ENCODE peak calls at places on chromosomes 6 and 20, in nine cellular contexts. One of them, this sample, is unnamed.

GRCh38 chr6:50936277-50936681 is 117.6 kb downstream of the TFAP2B start:
- DNase-seq in ovary: no peak
- DNase-seq in epithelial cell of esophagus: no peak
- DNase-seq in OCI-LY7: no peak
- DNase-seq in AG04450: no peak
- DNase-seq in neural progenitor cell: peak
- DNase-seq in dorsolateral prefrontal cortex: no peak
- DNase-seq in testis: no peak
- DNase-seq in Panc1: no peak
- DNase-seq in this sample: no peak

GRCh38 chr6:18595774-18596528 is 208.8 kb downstream of the RNF144B start:
- DNase-seq in ovary: peak
- DNase-seq in epithelial cell of esophagus: peak
- DNase-seq in OCI-LY7: peak
- DNase-seq in AG04450: peak
- DNase-seq in neural progenitor cell: peak
- DNase-seq in dorsolateral prefrontal cortex: peak
- DNase-seq in testis: peak
- DNase-seq in Panc1: peak
- DNase-seq in this sample: peak

GRCh38 chr6:167968091-167968490 is 29.4 kb upstream of the KIF25 start:
- DNase-seq in ovary: no peak
- DNase-seq in epithelial cell of esophagus: peak
- DNase-seq in OCI-LY7: peak
- DNase-seq in AG04450: no peak
- DNase-seq in neural progenitor cell: peak
- DNase-seq in dorsolateral prefrontal cortex: no peak
- DNase-seq in testis: peak
- DNase-seq in Panc1: no peak
- DNase-seq in this sample: no peak

GRCh38 chr6:79672631-79673065 is 41.5 kb downstream of the SH3BGRL2 start:
- DNase-seq in ovary: no peak
- DNase-seq in epithelial cell of esophagus: peak
- DNase-seq in OCI-LY7: no peak
- DNase-seq in AG04450: no peak
- DNase-seq in neural progenitor cell: peak
- DNase-seq in dorsolateral prefrontal cortex: no peak
- DNase-seq in testis: no peak
- DNase-seq in Panc1: peak
- DNase-seq in this sample: no peak

GRCh38 chr6:118784641-118785164 is 109.2 kb upstream of the ASF1A start:
- DNase-seq in ovary: peak
- DNase-seq in epithelial cell of esophagus: no peak
- DNase-seq in OCI-LY7: no peak
- DNase-seq in AG04450: no peak
- DNase-seq in neural progenitor cell: peak
- DNase-seq in dorsolateral prefrontal cortex: peak
- DNase-seq in testis: peak
- DNase-seq in Panc1: no peak
- DNase-seq in this sample: no peak

GRCh38 chr20:43959079-43959919 is 44.6 kb downstream of the TOX2 start:
- DNase-seq in ovary: no peak
- DNase-seq in epithelial cell of esophagus: no peak
- DNase-seq in OCI-LY7: peak
- DNase-seq in AG04450: no peak
- DNase-seq in neural progenitor cell: no peak
- DNase-seq in dorsolateral prefrontal cortex: no peak
- DNase-seq in testis: peak
- DNase-seq in Panc1: no peak
- DNase-seq in this sample: no peak

GRCh38 chr6:156167289-156168076 is 609.7 kb upstream of the ARID1B start:
- DNase-seq in ovary: peak
- DNase-seq in epithelial cell of esophagus: no peak
- DNase-seq in OCI-LY7: no peak
- DNase-seq in AG04450: peak
- DNase-seq in neural progenitor cell: no peak
- DNase-seq in dorsolateral prefrontal cortex: no peak
- DNase-seq in testis: peak
- DNase-seq in Panc1: no peak
- DNase-seq in this sample: no peak

GRCh38 chr6:3263091-3263490 is 4.3 kb downstream of the PSMG4 start:
- DNase-seq in ovary: no peak
- DNase-seq in epithelial cell of esophagus: no peak
- DNase-seq in OCI-LY7: no peak
- DNase-seq in AG04450: no peak
- DNase-seq in neural progenitor cell: no peak
- DNase-seq in dorsolateral prefrontal cortex: no peak
- DNase-seq in testis: no peak
- DNase-seq in Panc1: no peak
- DNase-seq in this sample: no peak

GRCh38 chr20:47336013-47336754 is 20.3 kb downstream of the ZMYND8 start:
- DNase-seq in ovary: peak
- DNase-seq in epithelial cell of esophagus: peak
- DNase-seq in OCI-LY7: peak
- DNase-seq in AG04450: no peak
- DNase-seq in neural progenitor cell: no peak
- DNase-seq in dorsolateral prefrontal cortex: peak
- DNase-seq in testis: peak
- DNase-seq in Panc1: no peak
- DNase-seq in this sample: no peak

GRCh38 chr6:139147628-139148027 is 12.7 kb downstream of the HECA start:
- DNase-seq in ovary: no peak
- DNase-seq in epithelial cell of esophagus: no peak
- DNase-seq in OCI-LY7: no peak
- DNase-seq in AG04450: no peak
- DNase-seq in neural progenitor cell: no peak
- DNase-seq in dorsolateral prefrontal cortex: no peak
- DNase-seq in testis: no peak
- DNase-seq in Panc1: no peak
- DNase-seq in this sample: no peak

GRCh38 chr6:147441751-147442150 is 66.7 kb upstream of the SAMD5 start:
- DNase-seq in ovary: no peak
- DNase-seq in epithelial cell of esophagus: peak
- DNase-seq in OCI-LY7: no peak
- DNase-seq in AG04450: no peak
- DNase-seq in neural progenitor cell: no peak
- DNase-seq in dorsolateral prefrontal cortex: no peak
- DNase-seq in testis: no peak
- DNase-seq in Panc1: no peak
- DNase-seq in this sample: no peak

GRCh38 chr6:155247618-155248017 is 16.2 kb upstream of the CLDN20 start:
- DNase-seq in ovary: no peak
- DNase-seq in epithelial cell of esophagus: no peak
- DNase-seq in OCI-LY7: no peak
- DNase-seq in AG04450: peak
- DNase-seq in neural progenitor cell: no peak
- DNase-seq in dorsolateral prefrontal cortex: no peak
- DNase-seq in testis: no peak
- DNase-seq in Panc1: no peak
- DNase-seq in this sample: no peak

GRCh38 chr20:40741507-40742106 is 52.6 kb upstream of the MAFB start:
- DNase-seq in ovary: no peak
- DNase-seq in epithelial cell of esophagus: peak
- DNase-seq in OCI-LY7: peak
- DNase-seq in AG04450: no peak
- DNase-seq in neural progenitor cell: peak
- DNase-seq in dorsolateral prefrontal cortex: no peak
- DNase-seq in testis: peak
- DNase-seq in Panc1: peak
- DNase-seq in this sample: no peak

GRCh38 chr6:11432091-11432490 is 105.5 kb upstream of the TMEM170B start:
- DNase-seq in ovary: no peak
- DNase-seq in epithelial cell of esophagus: no peak
- DNase-seq in OCI-LY7: no peak
- DNase-seq in AG04450: no peak
- DNase-seq in neural progenitor cell: no peak
- DNase-seq in dorsolateral prefrontal cortex: no peak
- DNase-seq in testis: no peak
- DNase-seq in Panc1: no peak
- DNase-seq in this sample: no peak

GRCh38 chr6:149809798-149810197 is 54.4 kb downstream of the LRP11 start:
- DNase-seq in ovary: no peak
- DNase-seq in epithelial cell of esophagus: no peak
- DNase-seq in OCI-LY7: no peak
- DNase-seq in AG04450: no peak
- DNase-seq in neural progenitor cell: no peak
- DNase-seq in dorsolateral prefrontal cortex: no peak
- DNase-seq in testis: no peak
- DNase-seq in Panc1: no peak
- DNase-seq in this sample: no peak

GRCh38 chr6:49849121-49849907 is 17.0 kb downstream of the CRISP1 start:
- DNase-seq in ovary: no peak
- DNase-seq in epithelial cell of esophagus: peak
- DNase-seq in OCI-LY7: peak
- DNase-seq in AG04450: peak
- DNase-seq in neural progenitor cell: peak
- DNase-seq in dorsolateral prefrontal cortex: no peak
- DNase-seq in testis: no peak
- DNase-seq in Panc1: peak
- DNase-seq in this sample: peak

GRCh38 chr20:46545077-46545826 is 5.2 kb downstream of the OCSTAMP start:
- DNase-seq in ovary: no peak
- DNase-seq in epithelial cell of esophagus: peak
- DNase-seq in OCI-LY7: no peak
- DNase-seq in AG04450: no peak
- DNase-seq in neural progenitor cell: no peak
- DNase-seq in dorsolateral prefrontal cortex: no peak
- DNase-seq in testis: no peak
- DNase-seq in Panc1: no peak
- DNase-seq in this sample: no peak

GRCh38 chr6:147361582-147361981 is 146.9 kb upstream of the SAMD5 start:
- DNase-seq in ovary: no peak
- DNase-seq in epithelial cell of esophagus: no peak
- DNase-seq in OCI-LY7: no peak
- DNase-seq in AG04450: no peak
- DNase-seq in neural progenitor cell: no peak
- DNase-seq in dorsolateral prefrontal cortex: no peak
- DNase-seq in testis: no peak
- DNase-seq in Panc1: no peak
- DNase-seq in this sample: no peak

GRCh38 chr6:1596088-1596852 is 13.4 kb upstream of the FOXC1 start:
- DNase-seq in ovary: peak
- DNase-seq in epithelial cell of esophagus: peak
- DNase-seq in OCI-LY7: peak
- DNase-seq in AG04450: no peak
- DNase-seq in neural progenitor cell: peak
- DNase-seq in dorsolateral prefrontal cortex: peak
- DNase-seq in testis: peak
- DNase-seq in Panc1: peak
- DNase-seq in this sample: no peak

GRCh38 chr6:149137594-149137993 is 179.9 kb upstream of the TAB2 start:
- DNase-seq in ovary: no peak
- DNase-seq in epithelial cell of esophagus: no peak
- DNase-seq in OCI-LY7: no peak
- DNase-seq in AG04450: no peak
- DNase-seq in neural progenitor cell: no peak
- DNase-seq in dorsolateral prefrontal cortex: no peak
- DNase-seq in testis: no peak
- DNase-seq in Panc1: no peak
- DNase-seq in this sample: no peak

DNA sequence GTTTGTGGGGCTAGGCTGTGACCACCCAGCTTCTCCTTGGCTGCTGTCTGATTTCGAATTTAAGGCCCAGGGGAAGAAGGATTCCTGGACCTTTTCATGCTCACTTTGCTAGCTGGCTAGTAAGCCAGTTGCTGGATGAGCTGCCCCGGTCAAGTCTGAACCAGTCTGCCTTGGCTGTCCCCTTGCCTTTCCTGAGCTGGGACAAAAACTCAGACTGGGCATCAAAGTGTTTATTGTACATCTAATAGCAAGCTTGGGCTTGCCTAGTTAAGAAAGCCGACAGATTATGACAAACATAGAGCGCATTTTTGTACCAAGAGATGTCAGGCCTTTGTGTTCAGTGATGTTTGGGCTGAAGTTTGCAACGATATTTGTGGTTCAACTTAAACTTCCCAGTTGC is 750 bp upstream of the PAK5 start:
- DNase-seq in ovary: no peak
- DNase-seq in epithelial cell of esophagus: peak
- DNase-seq in OCI-LY7: no peak
- DNase-seq in AG04450: no peak
- DNase-seq in neural progenitor cell: no peak
- DNase-seq in dorsolateral prefrontal cortex: no peak
- DNase-seq in testis: no peak
- DNase-seq in Panc1: no peak
- DNase-seq in this sample: no peak
- H3K4me3 ChIP-seq in ovary: no peak
- H3K4me3 ChIP-seq in epithelial cell of esophagus: no peak
- H3K4me3 ChIP-seq in OCI-LY7: no peak
- H3K4me3 ChIP-seq in AG04450: no peak
- H3K4me3 ChIP-seq in neural progenitor cell: peak
- H3K4me3 ChIP-seq in dorsolateral prefrontal cortex: no peak
- H3K4me3 ChIP-seq in testis: peak
- H3K4me3 ChIP-seq in Panc1: no peak
- H3K4me3 ChIP-seq in this sample: no peak

GRCh38 chr6:45721665-45722064 is 294.0 kb downstream of the CLIC5 start:
- DNase-seq in ovary: no peak
- DNase-seq in epithelial cell of esophagus: no peak
- DNase-seq in OCI-LY7: no peak
- DNase-seq in AG04450: no peak
- DNase-seq in neural progenitor cell: no peak
- DNase-seq in dorsolateral prefrontal cortex: no peak
- DNase-seq in testis: no peak
- DNase-seq in Panc1: no peak
- DNase-seq in this sample: no peak
- TF ChIP-seq CTCF in ovary: no peak
- TF ChIP-seq CTCF in epithelial cell of esophagus: peak
- TF ChIP-seq CTCF in OCI-LY7: peak
- TF ChIP-seq CTCF in AG04450: no peak
- TF ChIP-seq CTCF in neural progenitor cell: peak
- TF ChIP-seq CTCF in dorsolateral prefrontal cortex: no peak
- TF ChIP-seq CTCF in testis: no peak
- TF ChIP-seq CTCF in Panc1: peak
- TF ChIP-seq CTCF in this sample: no peak

GRCh38 chr20:57024849-57025248 is 241.6 kb downstream of the BMP7 start:
- DNase-seq in ovary: no peak
- DNase-seq in epithelial cell of esophagus: no peak
- DNase-seq in OCI-LY7: no peak
- DNase-seq in AG04450: no peak
- DNase-seq in neural progenitor cell: no peak
- DNase-seq in dorsolateral prefrontal cortex: no peak
- DNase-seq in testis: no peak
- DNase-seq in Panc1: no peak
- DNase-seq in this sample: no peak
- H3K4me3 ChIP-seq in ovary: no peak
- H3K4me3 ChIP-seq in epithelial cell of esophagus: no peak
- H3K4me3 ChIP-seq in OCI-LY7: no peak
- H3K4me3 ChIP-seq in AG04450: no peak
- H3K4me3 ChIP-seq in neural progenitor cell: no peak
- H3K4me3 ChIP-seq in dorsolateral prefrontal cortex: no peak
- H3K4me3 ChIP-seq in testis: no peak
- H3K4me3 ChIP-seq in Panc1: no peak
- H3K4me3 ChIP-seq in this sample: no peak

GRCh38 chr20:48706710-48707339 is 121.0 kb downstream of the PREX1 start:
- DNase-seq in ovary: no peak
- DNase-seq in epithelial cell of esophagus: no peak
- DNase-seq in OCI-LY7: no peak
- DNase-seq in AG04450: no peak
- DNase-seq in neural progenitor cell: no peak
- DNase-seq in dorsolateral prefrontal cortex: no peak
- DNase-seq in testis: no peak
- DNase-seq in Panc1: no peak
- DNase-seq in this sample: no peak
- TF ChIP-seq CTCF in ovary: no peak
- TF ChIP-seq CTCF in epithelial cell of esophagus: no peak
- TF ChIP-seq CTCF in OCI-LY7: peak
- TF ChIP-seq CTCF in AG04450: no peak
- TF ChIP-seq CTCF in neural progenitor cell: no peak
- TF ChIP-seq CTCF in dorsolateral prefrontal cortex: no peak
- TF ChIP-seq CTCF in testis: no peak
- TF ChIP-seq CTCF in Panc1: no peak
- TF ChIP-seq CTCF in this sample: no peak

GRCh38 chr6:35391240-35391968 is 49.0 kb downstream of the PPARD start:
- DNase-seq in ovary: no peak
- DNase-seq in epithelial cell of esophagus: peak
- DNase-seq in OCI-LY7: no peak
- DNase-seq in AG04450: peak
- DNase-seq in neural progenitor cell: no peak
- DNase-seq in dorsolateral prefrontal cortex: no peak
- DNase-seq in testis: no peak
- DNase-seq in Panc1: no peak
- DNase-seq in this sample: peak
- H3K4me3 ChIP-seq in ovary: no peak
- H3K4me3 ChIP-seq in epithelial cell of esophagus: no peak
- H3K4me3 ChIP-seq in OCI-LY7: no peak
- H3K4me3 ChIP-seq in AG04450: no peak
- H3K4me3 ChIP-seq in neural progenitor cell: no peak
- H3K4me3 ChIP-seq in dorsolateral prefrontal cortex: no peak
- H3K4me3 ChIP-seq in testis: no peak
- H3K4me3 ChIP-seq in Panc1: no peak
- H3K4me3 ChIP-seq in this sample: no peak